ENCODE peak calls at places on chromosome 6, in nine cellular contexts. Q, G, O, S, T, D, W, L and Y are unnamed samples.

GRCh38 chr6:159033160-159034049 is 11.4 kb downstream of the TAGAP start:
- DNase-seq in G (no peak), T (no peak), D (no peak), O (no peak), S (no peak), L (no peak), Q (no peak), W (no peak), Y (no peak)

GRCh38 chr6:128310061-128310460 is 210.3 kb downstream of the PTPRK start:
- DNase-seq in Q (no peak), G (no peak), S (peak; percentile 19), L (no peak), O (no peak), D (no peak), T (no peak), W (no peak), Y (no peak)

GRCh38 chr6:20686142-20686541 is 151.9 kb downstream of the CDKAL1 start:
- DNase-seq in Q (no peak), T (no peak), G (no peak), D (no peak), W (no peak), L (no peak), S (no peak), O (no peak), Y (no peak)

GRCh38 chr6:35586542-35586941 is 73.8 kb upstream of the TULP1 start:
- DNase-seq in W (no peak), G (no peak), S (no peak), D (no peak), Q (no peak), O (no peak), L (no peak), T (no peak), Y (no peak)

GRCh38 chr6:122788208-122788607 is 850 bp upstream of the SMPDL3A start:
- DNase-seq in D (no peak), S (no peak), T (no peak), O (no peak), Q (no peak), G (no peak), L (no peak), W (no peak), Y (no peak)

GRCh38 chr6:1376653-1377052 is 12.7 kb upstream of the FOXF2 start:
- DNase-seq in T (no peak), G (no peak), S (no peak), L (no peak), O (no peak), Q (no peak), W (no peak), D (no peak), Y (no peak)

GRCh38 chr6:113488812-113489685 is 368.1 kb upstream of the MARCKS start:
- DNase-seq in Q (no peak), D (no peak), W (no peak), L (no peak), S (no peak), O (no peak), T (no peak), G (no peak), Y (no peak)

GRCh38 chr6:170284866-170285469 is 5.9 kb downstream of the DLL1 start:
- DNase-seq in W (peak; percentile 55), D (no peak), G (no peak), Q (no peak), S (no peak), L (no peak), T (no peak), O (no peak), Y (no peak)

GRCh38 chr6:117629119-117629518 is 26.8 kb upstream of the GOPC start:
- DNase-seq in D (no peak), L (no peak), W (no peak), S (no peak), G (no peak), Q (no peak), T (no peak), O (no peak), Y (no peak)

GRCh38 chr6:11246722-11247121 is 14.3 kb upstream of the NEDD9 start:
- DNase-seq in Q (no peak), W (no peak), L (no peak), D (no peak), G (no peak), T (no peak), S (no peak), O (no peak), Y (no peak)

GRCh38 chr6:5109436-5109835 is 24.3 kb downstream of the PPP1R3G start:
- DNase-seq in O (no peak), S (no peak), D (no peak), L (no peak), G (no peak), Q (no peak), T (no peak), W (no peak), Y (no peak)

GRCh38 chr6:19311786-19312185 is 525.4 kb upstream of the ID4 start:
- DNase-seq in S (no peak), D (no peak), T (no peak), L (no peak), O (no peak), Q (no peak), G (no peak), W (no peak), Y (no peak)

GRCh38 chr6:29705389-29706231 is 17.6 kb upstream of the HLA-F start:
- DNase-seq in Q (no peak), O (peak; percentile 79), G (peak; percentile 60), S (peak; percentile 53), W (no peak), D (no peak), L (peak; percentile 51), T (peak; percentile 33), Y (no peak)

GRCh38 chr6:133184798-133185380 is 56.3 kb upstream of the EYA4 start:
- DNase-seq in W (no peak), T (no peak), O (peak; percentile 40), Q (no peak), S (peak; percentile 53), L (no peak), G (peak; percentile 5), D (no peak), Y (no peak)

GRCh38 chr6:113856011-113856551 is 1.1 kb upstream of the MARCKS start:
- DNase-seq in S (peak; percentile 66), O (peak; percentile 70), G (peak; percentile 23), D (no peak), T (no peak), L (peak; percentile 26), W (no peak), Q (peak; percentile 35), Y (peak; percentile 33)

GRCh38 chr6:162917506-162917905 is 189.7 kb downstream of the PACRG start:
- DNase-seq in W (no peak), G (no peak), T (no peak), S (peak; percentile 0), D (no peak), O (no peak), L (no peak), Q (no peak), Y (no peak)

GRCh38 chr6:158256746-158257424 is 55.4 kb upstream of the TULP4 start:
- DNase-seq in Q (peak; percentile 4), G (no peak), D (no peak), S (no peak), W (no peak), L (no peak), O (no peak), T (no peak), Y (no peak)

GRCh38 chr6:146860583-146860982 is 261.8 kb downstream of the ADGB start:
- DNase-seq in T (no peak), Q (no peak), G (no peak), L (no peak), D (no peak), O (no peak), W (no peak), S (no peak), Y (no peak)